ENCODE peak calls at places on chromosomes 2 and 18, in ten cellular contexts. One of them, this sample, is unnamed.
A peak's percentile ranks its signal among the peaks of the same experiment; 100 is the strongest.

GRCh38 chr2:164689020-164689419 is 67.7 kb upstream of the GRB14 start:
- DNase-seq in endodermal cell: no peak
- DNase-seq in endothelial cell: no peak
- DNase-seq in GM12878: no peak
- DNase-seq in DND-41: no peak
- DNase-seq in brain microvascular endothelial cell: no peak
- DNase-seq in hepatocyte: no peak
- DNase-seq in heart left ventricle: no peak
- DNase-seq in mammary epithelial cell: no peak
- DNase-seq in adrenal gland: no peak
- DNase-seq in this sample: no peak

GRCh38 chr18:34595673-34596072 is 114.4 kb upstream of the DTNA start:
- DNase-seq in endodermal cell: peak; percentile 76
- DNase-seq in endothelial cell: no peak
- DNase-seq in GM12878: no peak
- DNase-seq in DND-41: no peak
- DNase-seq in brain microvascular endothelial cell: peak; percentile 11
- DNase-seq in hepatocyte: peak; percentile 38
- DNase-seq in heart left ventricle: no peak
- DNase-seq in mammary epithelial cell: peak; percentile 26
- DNase-seq in adrenal gland: peak; percentile 30
- DNase-seq in this sample: no peak

GRCh38 chr2:239360421-239361310 is 40.2 kb downstream of the HDAC4 start:
- DNase-seq in endodermal cell: no peak
- DNase-seq in endothelial cell: no peak
- DNase-seq in GM12878: no peak
- DNase-seq in DND-41: no peak
- DNase-seq in brain microvascular endothelial cell: no peak
- DNase-seq in hepatocyte: peak; percentile 62
- DNase-seq in heart left ventricle: no peak
- DNase-seq in mammary epithelial cell: no peak
- DNase-seq in adrenal gland: peak; percentile 64
- DNase-seq in this sample: no peak

GRCh38 chr2:46803911-46804670 is 111.5 kb downstream of the MCFD2 start:
- DNase-seq in endodermal cell: peak; percentile 20
- DNase-seq in endothelial cell: no peak
- DNase-seq in GM12878: no peak
- DNase-seq in DND-41: no peak
- DNase-seq in brain microvascular endothelial cell: peak; percentile 65
- DNase-seq in hepatocyte: no peak
- DNase-seq in heart left ventricle: no peak
- DNase-seq in mammary epithelial cell: peak; percentile 94
- DNase-seq in adrenal gland: no peak
- DNase-seq in this sample: peak; percentile 63

GRCh38 chr2:30265441-30266015 is 34.2 kb downstream of the LBH start:
- DNase-seq in endodermal cell: no peak
- DNase-seq in endothelial cell: no peak
- DNase-seq in GM12878: no peak
- DNase-seq in DND-41: no peak
- DNase-seq in brain microvascular endothelial cell: no peak
- DNase-seq in hepatocyte: no peak
- DNase-seq in heart left ventricle: no peak
- DNase-seq in mammary epithelial cell: peak; percentile 22
- DNase-seq in adrenal gland: no peak
- DNase-seq in this sample: no peak

GRCh38 chr2:3187467-3187866 is 190.2 kb downstream of the EIPR1 start:
- DNase-seq in endodermal cell: no peak
- DNase-seq in endothelial cell: no peak
- DNase-seq in GM12878: no peak
- DNase-seq in DND-41: no peak
- DNase-seq in brain microvascular endothelial cell: no peak
- DNase-seq in hepatocyte: no peak
- DNase-seq in heart left ventricle: no peak
- DNase-seq in mammary epithelial cell: no peak
- DNase-seq in adrenal gland: no peak
- DNase-seq in this sample: no peak

GRCh38 chr2:45944075-45944474 is 292.6 kb downstream of the PRKCE start:
- DNase-seq in endodermal cell: no peak
- DNase-seq in endothelial cell: no peak
- DNase-seq in GM12878: no peak
- DNase-seq in DND-41: no peak
- DNase-seq in brain microvascular endothelial cell: peak; percentile 75
- DNase-seq in hepatocyte: no peak
- DNase-seq in heart left ventricle: no peak
- DNase-seq in mammary epithelial cell: peak; percentile 52
- DNase-seq in adrenal gland: no peak
- DNase-seq in this sample: no peak

GRCh38 chr2:67880291-67880761 is 182.5 kb downstream of the C1D start:
- DNase-seq in endodermal cell: peak; percentile 59
- DNase-seq in endothelial cell: no peak
- DNase-seq in GM12878: no peak
- DNase-seq in DND-41: no peak
- DNase-seq in brain microvascular endothelial cell: peak; percentile 23
- DNase-seq in hepatocyte: no peak
- DNase-seq in heart left ventricle: no peak
- DNase-seq in mammary epithelial cell: peak; percentile 65
- DNase-seq in adrenal gland: no peak
- DNase-seq in this sample: peak; percentile 79

GRCh38 chr2:16908671-16909070 is 243.0 kb upstream of the CYRIA start:
- DNase-seq in endodermal cell: no peak
- DNase-seq in endothelial cell: no peak
- DNase-seq in GM12878: no peak
- DNase-seq in DND-41: no peak
- DNase-seq in brain microvascular endothelial cell: no peak
- DNase-seq in hepatocyte: no peak
- DNase-seq in heart left ventricle: no peak
- DNase-seq in mammary epithelial cell: peak; percentile 61
- DNase-seq in adrenal gland: no peak
- DNase-seq in this sample: peak; percentile 35

GRCh38 chr2:109614715-109615636 is 812 bp downstream of the SOWAHC start:
- DNase-seq in endodermal cell: peak; percentile 77
- DNase-seq in endothelial cell: peak; percentile 29
- DNase-seq in GM12878: no peak
- DNase-seq in DND-41: no peak
- DNase-seq in brain microvascular endothelial cell: no peak
- DNase-seq in hepatocyte: peak; percentile 51
- DNase-seq in heart left ventricle: peak; percentile 39
- DNase-seq in mammary epithelial cell: peak; percentile 37
- DNase-seq in adrenal gland: peak; percentile 17
- DNase-seq in this sample: no peak

GRCh38 chr2:237862528-237862895 is 3.1 kb downstream of the RAMP1 start:
- DNase-seq in endodermal cell: no peak
- DNase-seq in endothelial cell: no peak
- DNase-seq in GM12878: no peak
- DNase-seq in DND-41: no peak
- DNase-seq in brain microvascular endothelial cell: no peak
- DNase-seq in hepatocyte: no peak
- DNase-seq in heart left ventricle: no peak
- DNase-seq in mammary epithelial cell: no peak
- DNase-seq in adrenal gland: no peak
- DNase-seq in this sample: no peak

GRCh38 chr2:201654611-201655384 is 11.5 kb upstream of the TMEM237 start:
- DNase-seq in endodermal cell: no peak
- DNase-seq in endothelial cell: no peak
- DNase-seq in GM12878: no peak
- DNase-seq in DND-41: no peak
- DNase-seq in brain microvascular endothelial cell: peak; percentile 68
- DNase-seq in hepatocyte: no peak
- DNase-seq in heart left ventricle: no peak
- DNase-seq in mammary epithelial cell: no peak
- DNase-seq in adrenal gland: no peak
- DNase-seq in this sample: no peak

DNA sequence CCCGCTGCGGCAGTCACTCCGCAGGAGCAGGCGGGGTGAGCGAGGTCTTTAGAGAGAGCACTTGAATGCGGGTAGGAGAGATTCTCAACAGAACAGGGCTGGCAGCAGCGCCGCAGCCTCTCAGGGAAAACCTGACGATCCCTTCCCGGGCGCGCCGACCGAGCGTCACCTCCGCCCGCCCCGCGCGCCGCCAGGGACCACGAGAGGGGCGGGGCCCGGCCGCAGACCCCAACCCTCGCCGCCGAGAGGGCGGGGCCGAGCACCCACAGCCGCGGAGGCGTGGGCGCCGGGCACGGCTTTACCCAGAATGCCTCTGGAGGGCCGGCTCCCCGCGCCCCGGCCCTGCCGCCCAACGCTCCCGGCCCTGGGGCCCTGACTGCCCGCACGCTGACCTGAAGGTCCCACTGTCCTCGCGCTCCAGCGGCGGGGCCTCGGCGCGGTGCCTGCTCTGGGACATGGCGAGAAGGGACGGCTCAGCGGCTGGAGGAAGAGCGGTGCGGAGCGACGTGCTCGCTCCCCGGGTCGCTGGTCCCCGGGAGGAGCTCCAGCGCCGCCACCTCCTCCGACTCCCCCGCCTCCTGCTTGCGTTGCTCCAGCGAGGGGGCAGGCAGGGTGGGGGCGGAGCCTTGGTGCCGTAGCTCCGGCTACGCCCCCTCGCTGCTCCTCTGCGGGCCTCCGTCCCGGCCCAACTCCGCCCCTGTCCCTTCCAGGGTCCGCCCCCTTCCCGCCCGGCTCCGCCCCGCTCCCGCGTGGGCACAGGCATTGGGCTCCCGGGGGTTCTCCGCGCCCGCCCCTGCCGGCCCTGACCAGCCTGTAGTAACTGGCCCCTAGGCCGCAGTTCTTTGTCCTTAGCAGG is at the start of the genes PJVK and PRKRA:
- DNase-seq in endodermal cell: peak; percentile 99
- DNase-seq in endothelial cell: peak; percentile 100
- DNase-seq in GM12878: peak; percentile 81
- DNase-seq in DND-41: peak; percentile 96
- DNase-seq in brain microvascular endothelial cell: peak; percentile 93
- DNase-seq in hepatocyte: peak; percentile 100
- DNase-seq in heart left ventricle: peak; percentile 98
- DNase-seq in mammary epithelial cell: peak; percentile 96
- DNase-seq in adrenal gland: peak; percentile 97
- DNase-seq in this sample: peak; percentile 89
- TF ChIP-seq CTCF in endodermal cell: no peak
- TF ChIP-seq CTCF in endothelial cell: no peak
- TF ChIP-seq CTCF in GM12878: no peak
- TF ChIP-seq CTCF in DND-41: no peak
- TF ChIP-seq CTCF in brain microvascular endothelial cell: no peak
- TF ChIP-seq CTCF in hepatocyte: no peak
- TF ChIP-seq CTCF in heart left ventricle: no peak
- TF ChIP-seq CTCF in mammary epithelial cell: no peak
- TF ChIP-seq CTCF in adrenal gland: no peak
- TF ChIP-seq CTCF in this sample: no peak

GRCh38 chr2:86307431-86307830 is 30.0 kb downstream of the REEP1 start:
- DNase-seq in endodermal cell: no peak
- DNase-seq in endothelial cell: no peak
- DNase-seq in GM12878: no peak
- DNase-seq in DND-41: no peak
- DNase-seq in brain microvascular endothelial cell: no peak
- DNase-seq in hepatocyte: no peak
- DNase-seq in heart left ventricle: no peak
- DNase-seq in mammary epithelial cell: no peak
- DNase-seq in adrenal gland: no peak
- DNase-seq in this sample: no peak

GRCh38 chr2:86308984-86309695 is 28.3 kb downstream of the REEP1 start:
- DNase-seq in endodermal cell: no peak
- DNase-seq in endothelial cell: no peak
- DNase-seq in GM12878: no peak
- DNase-seq in DND-41: no peak
- DNase-seq in brain microvascular endothelial cell: no peak
- DNase-seq in hepatocyte: no peak
- DNase-seq in heart left ventricle: no peak
- DNase-seq in mammary epithelial cell: no peak
- DNase-seq in adrenal gland: no peak
- DNase-seq in this sample: no peak

GRCh38 chr2:86311879-86312278 is 25.5 kb downstream of the REEP1 start:
- DNase-seq in endodermal cell: no peak
- DNase-seq in endothelial cell: no peak
- DNase-seq in GM12878: no peak
- DNase-seq in DND-41: no peak
- DNase-seq in brain microvascular endothelial cell: no peak
- DNase-seq in hepatocyte: no peak
- DNase-seq in heart left ventricle: no peak
- DNase-seq in mammary epithelial cell: no peak
- DNase-seq in adrenal gland: no peak
- DNase-seq in this sample: no peak

GRCh38 chr2:86308356-86308755 is 29.1 kb downstream of the REEP1 start:
- DNase-seq in endodermal cell: no peak
- DNase-seq in endothelial cell: no peak
- DNase-seq in GM12878: no peak
- DNase-seq in DND-41: no peak
- DNase-seq in brain microvascular endothelial cell: no peak
- DNase-seq in hepatocyte: no peak
- DNase-seq in heart left ventricle: no peak
- DNase-seq in mammary epithelial cell: no peak
- DNase-seq in adrenal gland: no peak
- DNase-seq in this sample: no peak

DNA sequence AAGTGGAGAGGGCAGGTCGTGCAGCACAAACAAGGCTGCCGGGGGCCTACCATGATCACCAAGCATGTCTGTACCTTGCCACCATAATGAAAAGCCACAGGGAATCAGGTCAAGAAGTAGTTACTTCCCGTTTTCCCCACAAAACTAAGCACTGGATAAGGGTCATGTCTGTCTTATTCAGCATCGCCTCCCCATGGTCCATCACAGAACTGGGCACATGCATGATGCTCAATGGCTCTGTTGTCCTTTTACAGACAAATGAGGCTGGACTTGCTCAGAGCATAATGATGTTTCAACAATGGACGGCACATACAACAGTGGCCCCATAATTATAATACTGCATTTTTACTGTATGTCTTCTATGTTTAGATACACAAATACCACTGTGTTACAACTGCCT is 27.5 kb downstream of the REEP1 start:
- DNase-seq in endodermal cell: no peak
- DNase-seq in endothelial cell: no peak
- DNase-seq in GM12878: no peak
- DNase-seq in DND-41: no peak
- DNase-seq in brain microvascular endothelial cell: no peak
- DNase-seq in hepatocyte: no peak
- DNase-seq in heart left ventricle: no peak
- DNase-seq in mammary epithelial cell: no peak
- DNase-seq in adrenal gland: no peak
- DNase-seq in this sample: no peak
- TF ChIP-seq CTCF in endodermal cell: peak; percentile 23
- TF ChIP-seq CTCF in endothelial cell: no peak
- TF ChIP-seq CTCF in GM12878: peak; percentile 0
- TF ChIP-seq CTCF in DND-41: no peak
- TF ChIP-seq CTCF in brain microvascular endothelial cell: no peak
- TF ChIP-seq CTCF in hepatocyte: no peak
- TF ChIP-seq CTCF in heart left ventricle: no peak
- TF ChIP-seq CTCF in mammary epithelial cell: no peak
- TF ChIP-seq CTCF in adrenal gland: no peak
- TF ChIP-seq CTCF in this sample: no peak

GRCh38 chr18:46518438-46518837 is 138.6 kb downstream of the LOXHD1 start:
- DNase-seq in endodermal cell: peak; percentile 75
- DNase-seq in endothelial cell: no peak
- DNase-seq in GM12878: no peak
- DNase-seq in DND-41: no peak
- DNase-seq in brain microvascular endothelial cell: no peak
- DNase-seq in hepatocyte: no peak
- DNase-seq in heart left ventricle: peak; percentile 64
- DNase-seq in mammary epithelial cell: peak; percentile 13
- DNase-seq in adrenal gland: no peak
- DNase-seq in this sample: no peak
- TF ChIP-seq CTCF in endodermal cell: peak; percentile 71
- TF ChIP-seq CTCF in endothelial cell: no peak
- TF ChIP-seq CTCF in GM12878: peak; percentile 8
- TF ChIP-seq CTCF in DND-41: no peak
- TF ChIP-seq CTCF in brain microvascular endothelial cell: no peak
- TF ChIP-seq CTCF in hepatocyte: no peak
- TF ChIP-seq CTCF in heart left ventricle: peak; percentile 57
- TF ChIP-seq CTCF in mammary epithelial cell: peak; percentile 53
- TF ChIP-seq CTCF in adrenal gland: no peak
- TF ChIP-seq CTCF in this sample: no peak

GRCh38 chr2:111122631-111123421 is 2.1 kb downstream of the BCL2L11 start:
- DNase-seq in endodermal cell: peak; percentile 91
- DNase-seq in endothelial cell: peak; percentile 77
- DNase-seq in GM12878: no peak
- DNase-seq in DND-41: no peak
- DNase-seq in brain microvascular endothelial cell: peak; percentile 79
- DNase-seq in hepatocyte: peak; percentile 87
- DNase-seq in heart left ventricle: peak; percentile 89
- DNase-seq in mammary epithelial cell: peak; percentile 78
- DNase-seq in adrenal gland: peak; percentile 92
- DNase-seq in this sample: peak; percentile 80
- TF ChIP-seq CTCF in endodermal cell: peak; percentile 20
- TF ChIP-seq CTCF in endothelial cell: no peak
- TF ChIP-seq CTCF in GM12878: no peak
- TF ChIP-seq CTCF in DND-41: no peak
- TF ChIP-seq CTCF in brain microvascular endothelial cell: no peak
- TF ChIP-seq CTCF in hepatocyte: no peak
- TF ChIP-seq CTCF in heart left ventricle: no peak
- TF ChIP-seq CTCF in mammary epithelial cell: no peak
- TF ChIP-seq CTCF in adrenal gland: no peak
- TF ChIP-seq CTCF in this sample: no peak

This sample was measured in retinal pigment epithelial cell.